ENCODE peak calls at places on chromosomes 7 and 10, in six cellular contexts. U, Y, P, D, B and A are unnamed samples.

GRCh38 chr7:157664866-157665633 is 328.2 kb downstream of the DNAJB6 start:
- DNase-seq in P (no peak), B (no peak), Y (no peak), D (peak; percentile 38), U (no peak), A (no peak)

GRCh38 chr7:102122026-102122425 is 164.6 kb upstream of the SH2B2 start:
- DNase-seq in D (no peak), P (no peak), B (no peak), Y (no peak), U (peak; percentile 66), A (no peak)

GRCh38 chr7:115789901-115790300 is 240.7 kb downstream of the TFEC start:
- DNase-seq in P (no peak), B (no peak), U (no peak), Y (no peak), D (peak; percentile 62), A (no peak)

GRCh38 chr7:110839866-110840265 is 251.1 kb upstream of the LRRN3 start:
- DNase-seq in B (peak; percentile 1), U (no peak), D (no peak), Y (no peak), P (no peak), A (no peak)

GRCh38 chr10:10830316-10831061 is 187.2 kb upstream of the CELF2 start:
- DNase-seq in D (no peak), U (no peak), P (no peak), B (peak; percentile 72), Y (no peak), A (no peak)

GRCh38 chr7:92740713-92741126 is 95.7 kb downstream of the CDK6 start:
- DNase-seq in D (no peak), Y (no peak), P (no peak), B (peak; percentile 94), U (no peak), A (no peak)

GRCh38 chr10:12375076-12375504 is 25.7 kb downstream of the CAMK1D start:
- DNase-seq in B (no peak), D (peak; percentile 27), Y (no peak), U (no peak), P (peak; percentile 55), A (no peak)

GRCh38 chr10:88731296-88731695 is 25.2 kb downstream of the LIPK start:
- DNase-seq in B (no peak), Y (no peak), D (no peak), U (no peak), P (no peak), A (no peak)

GRCh38 chr7:28054531-28055160 is 125.9 kb downstream of the JAZF1 start:
- DNase-seq in D (no peak), Y (no peak), B (no peak), P (no peak), U (no peak), A (no peak)
- H3K27ac ChIP-seq in D (peak overlapping the region; percentile 60), Y (no peak overlapping the region), B (no peak overlapping the region), P (no peak overlapping the region), U (no peak overlapping the region), A (no peak overlapping the region)

DNA sequence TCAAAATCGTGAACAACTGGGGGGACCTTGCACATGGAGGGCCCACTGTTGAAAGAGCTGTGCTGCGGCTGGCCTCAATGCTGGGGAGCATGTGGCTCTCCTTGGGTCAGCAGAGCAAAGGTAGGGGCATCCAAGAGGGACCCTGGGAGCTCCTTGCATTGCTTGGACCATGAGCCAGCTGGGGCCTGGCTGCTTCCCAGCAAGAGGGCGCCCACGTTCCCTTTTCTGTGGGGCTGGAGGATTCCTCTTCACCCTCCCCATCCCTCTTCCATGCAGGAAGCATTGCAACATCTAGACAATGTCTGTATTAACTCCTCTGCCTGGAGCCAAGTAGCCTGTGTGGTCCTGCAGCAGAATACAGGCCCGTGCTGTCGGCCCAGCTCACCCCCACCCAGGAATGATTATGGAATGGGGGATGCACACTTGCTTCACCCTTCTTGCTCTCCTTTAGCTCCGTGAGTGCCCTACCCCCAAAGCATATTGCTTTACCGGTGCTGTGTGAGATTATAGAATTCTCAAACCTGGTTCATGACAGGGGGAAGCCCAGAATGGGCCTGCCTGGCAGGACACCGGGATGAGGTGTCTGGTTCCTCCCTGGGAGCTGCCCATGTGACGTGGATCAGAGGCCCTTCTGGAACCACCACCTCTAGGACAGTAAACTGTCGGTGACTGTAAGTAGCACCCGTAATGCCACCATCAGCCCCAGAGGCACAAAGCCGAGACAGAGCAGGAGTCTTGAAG is 61.9 kb downstream of the SYPL1 start:
- DNase-seq in D (peak; percentile 79), B (peak; percentile 57), Y (no peak), U (no peak), P (no peak), A (no peak)
- TF ChIP-seq CTCF in D (no peak), B (peak; percentile 51), Y (no peak), U (no peak), P (no peak), A (no peak)

DNA sequence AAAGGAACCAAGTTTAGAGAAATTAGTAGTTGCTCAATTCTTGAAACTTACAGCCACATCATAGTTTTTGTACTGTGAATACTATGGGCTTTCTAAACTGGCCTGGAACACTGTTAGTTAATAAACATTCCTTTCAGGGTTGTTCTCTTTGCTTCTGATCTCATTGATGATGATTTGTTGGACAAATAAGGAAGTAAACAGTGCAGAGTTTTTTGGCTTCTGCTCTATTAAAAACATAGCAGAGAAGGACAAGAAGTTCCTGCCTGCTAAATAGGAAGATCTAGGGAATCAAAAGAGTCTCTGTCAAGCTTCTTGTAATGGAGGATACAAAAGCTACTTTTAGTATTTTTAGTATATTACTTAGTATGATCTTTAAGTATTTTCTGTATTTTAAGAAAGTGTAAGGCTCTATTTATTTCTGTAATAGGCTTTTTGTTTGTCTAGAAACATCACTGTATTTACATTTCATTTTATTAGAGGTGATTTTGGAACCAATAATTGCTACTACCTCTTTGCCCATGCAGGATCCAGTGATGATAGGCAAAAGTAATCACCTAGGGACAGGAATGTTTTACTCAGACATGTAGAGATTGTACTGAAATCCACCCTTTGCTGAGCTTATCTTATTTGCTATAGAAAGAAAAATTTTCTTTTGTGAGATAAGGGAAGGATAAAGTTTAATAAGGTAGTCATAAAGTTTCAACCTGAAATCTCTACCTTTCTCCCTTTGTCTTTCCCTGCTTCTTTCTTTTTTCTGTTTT is 73.3 kb downstream of the MKLN1 start:
- DNase-seq in B (no peak), Y (no peak), P (no peak), U (no peak), D (no peak), A (no peak)
- H3K36me3 ChIP-seq in B (peaks cover 3% of the 10 kb centered on the region), Y (peaks cover 11% of the 10 kb centered on the region), P (peaks cover 16% of the 10 kb centered on the region), U (no peaks in the 10 kb centered on the region), D (no peaks in the 10 kb centered on the region), A (no peaks in the 10 kb centered on the region)

DNA sequence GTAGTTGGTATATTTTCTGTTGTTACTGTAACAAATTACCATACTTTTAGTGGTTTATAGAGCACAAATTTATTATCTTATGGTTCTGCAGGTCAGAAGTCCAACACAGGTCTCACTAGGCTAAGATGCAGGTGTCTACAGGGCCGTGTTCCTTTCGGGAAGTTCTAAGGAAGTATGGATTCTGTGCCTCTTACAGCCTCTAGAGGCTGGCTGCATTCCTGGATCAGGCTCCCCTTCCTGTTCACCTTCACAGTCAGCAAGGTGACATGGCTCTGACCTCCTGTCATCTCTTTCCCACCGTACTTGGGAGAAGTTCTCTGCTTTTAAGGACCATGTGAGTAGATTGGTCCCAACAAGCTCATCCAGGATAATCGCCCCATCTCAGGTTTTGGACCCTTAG is 37.3 kb downstream of the BMPR1A start:
- DNase-seq in D (no peak), P (no peak), U (no peak), Y (no peak), B (no peak), A (no peak)
- H3K27ac ChIP-seq in D (peak overlapping the region; percentile 70), P (peak overlapping the region; percentile 2), U (no peak overlapping the region), Y (no peak overlapping the region), B (no peak overlapping the region), A (no peak overlapping the region)